ENCODE peak calls at places on chromosomes 2 and 18, in five cellular contexts. E is foreskin fibroblast, O is T-helper 1 cell, H is T47D, B is OCI-LY7. P is an unnamed sample.

GRCh38 chr2:85925216-85925671 is 36.5 kb upstream of the ST3GAL5 start:
- DNase-seq in E (no peak), O (no peak), H (no peak), B (no peak), P (no peak)

GRCh38 chr2:99651930-99652670 is 162.3 kb upstream of the REV1 start:
- DNase-seq in E (no peak), O (no peak), H (no peak), B (no peak), P (peak; percentile 81)

GRCh38 chr18:13804305-13804704 is 19.6 kb upstream of the MC5R start:
- DNase-seq in E (no peak), O (no peak), H (peak; percentile 22), B (no peak), P (no peak)

GRCh38 chr2:217989221-217989948 is 13.4 kb downstream of the TNS1 start:
- DNase-seq in E (no peak), O (no peak), H (no peak), B (no peak), P (no peak)

GRCh38 chr2:208040199-208041171 is 15.2 kb upstream of the PLEKHM3 start:
- DNase-seq in E (peak; percentile 85), O (peak; percentile 28), H (peak; percentile 54), B (peak; percentile 62), P (peak; percentile 61)

GRCh38 chr2:217705461-217705860 is 297.3 kb downstream of the TNS1 start:
- DNase-seq in E (no peak), O (no peak), H (no peak), B (no peak), P (no peak)

GRCh38 chr2:226903179-226903578 is 67.3 kb downstream of the RHBDD1 start:
- DNase-seq in E (peak; percentile 94), O (no peak), H (no peak), B (no peak), P (peak; percentile 82)

GRCh38 chr18:29737190-29737589 is 1305.4 kb downstream of the DSC3 start:
- DNase-seq in E (no peak), O (no peak), H (no peak), B (no peak), P (no peak)

GRCh38 chr2:135473567-135473966 is 57.5 kb downstream of the ZRANB3 start:
- DNase-seq in E (peak; percentile 40), O (no peak), H (peak; percentile 16), B (peak; percentile 55), P (peak; percentile 1)

GRCh38 chr2:95240091-95240490 is 32.8 kb downstream of the ZNF892 start:
- DNase-seq in E (no peak), O (no peak), H (no peak), B (no peak), P (no peak)

GRCh38 chr2:146847846-146848245 is 997.0 kb upstream of the ACVR2A start:
- DNase-seq in E (peak; percentile 60), O (no peak), H (no peak), B (no peak), P (no peak)

GRCh38 chr2:36567711-36568408 is 30.1 kb downstream of the FEZ2 start:
- DNase-seq in E (no peak), O (no peak), H (no peak), B (no peak), P (no peak)

GRCh38 chr2:24082787-24083566 is 1.7 kb downstream of the TP53I3 start:
- DNase-seq in E (no peak), O (no peak), H (no peak), B (no peak), P (no peak)

GRCh38 chr2:176961759-176962158 is 250.8 kb upstream of the HNRNPA3 start:
- DNase-seq in E (no peak), O (no peak), H (no peak), B (no peak), P (no peak)

GRCh38 chr2:72803626-72804320 is 22.1 kb downstream of the EXOC6B start:
- DNase-seq in E (no peak), O (no peak), H (no peak), B (no peak), P (no peak)

GRCh38 chr2:208363485-208363884 is 43.1 kb upstream of the PTH2R start:
- DNase-seq in E (peak; percentile 78), O (no peak), H (no peak), B (no peak), P (peak; percentile 92)

GRCh38 chr2:26185304-26185928 is 12.5 kb downstream of the GAREM2 start:
- DNase-seq in E (no peak), O (no peak), H (no peak), B (no peak), P (no peak)

GRCh38 chr18:12990977-12991838 is at the start of gene CEP192:
- DNase-seq in E (peak; percentile 99), O (peak; percentile 97), H (peak; percentile 98), B (peak; percentile 98), P (peak; percentile 97)

GRCh38 chr2:82852787-82853186 is 1606.3 kb downstream of the SUCLG1 start:
- DNase-seq in E (no peak), O (no peak), H (no peak), B (no peak), P (no peak)

GRCh38 chr18:47944972-47945843 is 14.7 kb upstream of the SMAD2 start:
- DNase-seq in E (peak; percentile 39), O (no peak), H (no peak), B (no peak), P (peak; percentile 66)

GRCh38 chr2:2698182-2699116 is 367.4 kb upstream of the MYT1L start:
- DNase-seq in E (no peak), O (no peak), H (peak; percentile 17), B (peak; percentile 37), P (no peak)

GRCh38 chr2:205929445-205930027 is 156.4 kb downstream of the INO80D start:
- DNase-seq in E (no peak), O (no peak), H (no peak), B (no peak), P (no peak)

GRCh38 chr2:215465246-215465645 is 29.4 kb upstream of the FN1 start:
- DNase-seq in E (peak; percentile 71), O (no peak), H (no peak), B (no peak), P (no peak)

GRCh38 chr18:22676423-22676822 is 256.7 kb upstream of the RBBP8 start:
- DNase-seq in E (peak; percentile 14), O (no peak), H (no peak), B (no peak), P (no peak)

GRCh38 chr2:95362486-95362885 is 40.0 kb upstream of the FAHD2A start:
- DNase-seq in E (no peak), O (no peak), H (no peak), B (no peak), P (no peak)

GRCh38 chr2:126771501-126772195 is 115.7 kb downstream of the GYPC start:
- DNase-seq in E (no peak), O (no peak), H (no peak), B (no peak), P (no peak)

GRCh38 chr2:109530712-109531111 is 83.1 kb downstream of the SEPTIN10 start:
- DNase-seq in E (no peak), O (no peak), H (no peak), B (no peak), P (no peak)

GRCh38 chr2:199488772-199489400 is 31.1 kb upstream of the SATB2 start:
- DNase-seq in E (peak; percentile 84), O (no peak), H (peak; percentile 59), B (peak; percentile 75), P (peak; percentile 11)

GRCh38 chr2:221494556-221494955 is 77.5 kb downstream of the EPHA4 start:
- DNase-seq in E (peak; percentile 44), O (no peak), H (no peak), B (no peak), P (peak; percentile 39)

GRCh38 chr18:63319383-63320040 is at the start of gene BCL2:
- DNase-seq in E (peak; percentile 70), O (no peak), H (no peak), B (peak; percentile 16), P (peak; percentile 18)

GRCh38 chr2:120595739-120596138 is 139.9 kb upstream of the GLI2 start:
- DNase-seq in E (no peak), O (no peak), H (no peak), B (no peak), P (no peak)

GRCh38 chr18:29560270-29560669 is 1383.3 kb upstream of the CDH2 start:
- DNase-seq in E (no peak), O (no peak), H (no peak), B (peak; percentile 9), P (no peak)

GRCh38 chr2:221134718-221135117 is 437.4 kb downstream of the EPHA4 start:
- DNase-seq in E (no peak), O (no peak), H (no peak), B (no peak), P (no peak)

GRCh38 chr18:49368161-49368875 is 92.1 kb downstream of the DYM start:
- DNase-seq in E (no peak), O (no peak), H (peak; percentile 46), B (no peak), P (no peak)

GRCh38 chr2:182715121-182715895 is 749 bp upstream of the DNAJC10 start:
- DNase-seq in E (peak; percentile 34), O (no peak), H (peak; percentile 23), B (peak; percentile 44), P (peak; percentile 5)

GRCh38 chr2:101587251-101587650 is 110.3 kb upstream of the MAP4K4 start:
- DNase-seq in E (no peak), O (no peak), H (no peak), B (no peak), P (no peak)

GRCh38 chr18:34659579-34660517 is 50.2 kb upstream of the DTNA start:
- DNase-seq in E (peak; percentile 98), O (no peak), H (peak; percentile 66), B (no peak), P (peak; percentile 95)

GRCh38 chr2:195642027-195642676 is 14.9 kb upstream of the SLC39A10 start:
- DNase-seq in E (no peak), O (no peak), H (no peak), B (no peak), P (no peak)

GRCh38 chr18:3814840-3815239 is 364.9 kb downstream of the TGIF1 start:
- DNase-seq in E (peak; percentile 41), O (no peak), H (no peak), B (no peak), P (peak; percentile 54)